ENCODE peak calls at places on chromosomes 6 and 20, in ten cellular contexts. One of them, this sample, is unnamed.

GRCh38 chr20:12056836-12057235 is 139.1 kb downstream of the BTBD3 start:
- DNase-seq in breast epithelium: no peak
- DNase-seq in suprapubic skin: no peak
- DNase-seq in body of pancreas: no peak
- DNase-seq in right lobe of liver: no peak
- DNase-seq in endothelial cell of umbilical vein: no peak
- DNase-seq in HCT116: no peak
- DNase-seq in GM12891: no peak
- DNase-seq in uterus: no peak
- DNase-seq in tibial nerve: no peak
- DNase-seq in this sample: peak

GRCh38 chr20:43994486-43995100 is 79.9 kb downstream of the TOX2 start:
- DNase-seq in breast epithelium: no peak
- DNase-seq in suprapubic skin: peak
- DNase-seq in uterus: no peak
- DNase-seq in endothelial cell of umbilical vein: no peak
- DNase-seq in body of pancreas: no peak
- DNase-seq in HCT116: no peak
- DNase-seq in right lobe of liver: no peak
- DNase-seq in GM12891: no peak
- DNase-seq in tibial nerve: no peak
- DNase-seq in this sample: no peak

GRCh38 chr6:89989742-89990141 is 95.5 kb downstream of the GJA10 start:
- DNase-seq in uterus: no peak
- DNase-seq in breast epithelium: peak
- DNase-seq in body of pancreas: no peak
- DNase-seq in endothelial cell of umbilical vein: no peak
- DNase-seq in GM12891: no peak
- DNase-seq in HCT116: no peak
- DNase-seq in suprapubic skin: no peak
- DNase-seq in tibial nerve: no peak
- DNase-seq in right lobe of liver: no peak
- DNase-seq in this sample: no peak

GRCh38 chr6:166586424-166587156 is at the start of gene RAMACL:
- DNase-seq in uterus: no peak
- DNase-seq in right lobe of liver: no peak
- DNase-seq in tibial nerve: no peak
- DNase-seq in breast epithelium: no peak
- DNase-seq in GM12891: peak
- DNase-seq in HCT116: peak
- DNase-seq in body of pancreas: peak
- DNase-seq in endothelial cell of umbilical vein: no peak
- DNase-seq in suprapubic skin: no peak
- DNase-seq in this sample: peak

GRCh38 chr6:73577605-73578160 is 56.9 kb upstream of the EEF1A1 start:
- DNase-seq in uterus: no peak
- DNase-seq in tibial nerve: no peak
- DNase-seq in breast epithelium: no peak
- DNase-seq in body of pancreas: no peak
- DNase-seq in HCT116: no peak
- DNase-seq in suprapubic skin: no peak
- DNase-seq in endothelial cell of umbilical vein: no peak
- DNase-seq in right lobe of liver: no peak
- DNase-seq in GM12891: no peak
- DNase-seq in this sample: no peak

GRCh38 chr6:164114656-164115055 is 700.1 kb downstream of the QKI start:
- DNase-seq in body of pancreas: no peak
- DNase-seq in tibial nerve: no peak
- DNase-seq in uterus: no peak
- DNase-seq in GM12891: no peak
- DNase-seq in right lobe of liver: no peak
- DNase-seq in suprapubic skin: no peak
- DNase-seq in endothelial cell of umbilical vein: no peak
- DNase-seq in breast epithelium: no peak
- DNase-seq in HCT116: no peak
- DNase-seq in this sample: no peak

GRCh38 chr6:135851442-135852271 is at the start of gene PDE7B:
- DNase-seq in breast epithelium: peak
- DNase-seq in tibial nerve: peak
- DNase-seq in uterus: peak
- DNase-seq in endothelial cell of umbilical vein: peak
- DNase-seq in right lobe of liver: peak
- DNase-seq in body of pancreas: peak
- DNase-seq in GM12891: peak
- DNase-seq in suprapubic skin: peak
- DNase-seq in HCT116: no peak
- DNase-seq in this sample: peak

GRCh38 chr20:23419657-23419994 is 1.7 kb downstream of the NAPB start:
- DNase-seq in suprapubic skin: no peak
- DNase-seq in breast epithelium: no peak
- DNase-seq in body of pancreas: no peak
- DNase-seq in uterus: no peak
- DNase-seq in tibial nerve: no peak
- DNase-seq in HCT116: no peak
- DNase-seq in endothelial cell of umbilical vein: no peak
- DNase-seq in right lobe of liver: no peak
- DNase-seq in GM12891: no peak
- DNase-seq in this sample: no peak

GRCh38 chr6:105564503-105564902 is 161.6 kb upstream of the PREP start:
- DNase-seq in tibial nerve: no peak
- DNase-seq in suprapubic skin: no peak
- DNase-seq in HCT116: no peak
- DNase-seq in GM12891: no peak
- DNase-seq in body of pancreas: no peak
- DNase-seq in endothelial cell of umbilical vein: no peak
- DNase-seq in right lobe of liver: no peak
- DNase-seq in breast epithelium: no peak
- DNase-seq in uterus: no peak
- DNase-seq in this sample: no peak

GRCh38 chr6:162099685-162100084 is 627.9 kb downstream of the PRKN start:
- DNase-seq in HCT116: peak
- DNase-seq in GM12891: no peak
- DNase-seq in uterus: no peak
- DNase-seq in suprapubic skin: no peak
- DNase-seq in body of pancreas: no peak
- DNase-seq in endothelial cell of umbilical vein: no peak
- DNase-seq in tibial nerve: no peak
- DNase-seq in right lobe of liver: peak
- DNase-seq in breast epithelium: no peak
- DNase-seq in this sample: peak

GRCh38 chr6:121285041-121285440 is 49.2 kb downstream of the TBC1D32 start:
- DNase-seq in HCT116: no peak
- DNase-seq in uterus: no peak
- DNase-seq in endothelial cell of umbilical vein: no peak
- DNase-seq in GM12891: no peak
- DNase-seq in right lobe of liver: no peak
- DNase-seq in suprapubic skin: no peak
- DNase-seq in body of pancreas: no peak
- DNase-seq in tibial nerve: no peak
- DNase-seq in breast epithelium: no peak
- DNase-seq in this sample: no peak

GRCh38 chr20:8360035-8360434 is 228.0 kb downstream of the PLCB1 start:
- DNase-seq in HCT116: no peak
- DNase-seq in breast epithelium: no peak
- DNase-seq in body of pancreas: no peak
- DNase-seq in uterus: no peak
- DNase-seq in GM12891: no peak
- DNase-seq in suprapubic skin: no peak
- DNase-seq in right lobe of liver: no peak
- DNase-seq in tibial nerve: no peak
- DNase-seq in endothelial cell of umbilical vein: no peak
- DNase-seq in this sample: no peak

GRCh38 chr6:43953794-43954310 is 173.4 kb downstream of the MRPL14 start:
- DNase-seq in HCT116: no peak
- DNase-seq in suprapubic skin: no peak
- DNase-seq in uterus: no peak
- DNase-seq in breast epithelium: no peak
- DNase-seq in right lobe of liver: peak
- DNase-seq in GM12891: no peak
- DNase-seq in body of pancreas: peak
- DNase-seq in endothelial cell of umbilical vein: no peak
- DNase-seq in tibial nerve: no peak
- DNase-seq in this sample: peak

DNA sequence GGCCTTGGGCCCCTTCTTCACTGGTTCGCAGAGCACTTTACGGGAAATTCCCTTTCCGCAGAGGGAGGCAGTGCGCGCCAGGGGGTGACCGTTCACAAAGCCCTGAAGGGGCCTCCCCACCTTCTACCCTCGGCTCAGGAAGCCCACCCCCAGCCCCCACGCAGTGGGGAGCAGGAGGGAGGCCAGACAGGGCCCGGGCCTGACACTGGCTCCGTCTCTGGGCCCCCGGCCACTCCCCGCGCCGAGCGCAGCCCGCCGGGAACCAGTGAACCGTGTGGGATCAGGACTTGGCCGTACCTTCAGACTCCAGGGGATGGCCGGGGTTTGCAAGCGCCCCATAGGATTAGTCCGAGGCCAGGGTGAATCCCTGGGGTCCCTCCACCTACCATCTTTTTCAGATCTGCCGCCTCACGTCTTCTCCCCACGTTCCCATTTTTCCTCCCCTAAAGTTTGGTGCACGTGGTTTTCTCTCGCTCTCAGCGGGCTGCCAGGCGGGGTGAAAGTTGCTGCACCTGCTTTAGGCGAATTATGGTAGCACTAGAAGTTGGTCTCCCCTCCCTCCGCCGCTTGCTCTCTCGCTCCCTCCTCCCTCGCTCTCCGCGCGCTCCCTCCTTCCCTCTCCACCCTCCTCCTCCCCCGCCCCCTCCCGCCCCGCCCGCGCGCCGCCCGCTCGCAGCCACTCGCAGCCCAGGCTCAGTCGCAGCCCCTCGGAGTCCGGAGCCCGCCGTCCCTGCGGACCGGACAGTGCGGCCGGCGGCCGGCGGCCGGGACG is at the start of gene FOXP4:
- DNase-seq in GM12891: peak
- DNase-seq in uterus: peak
- DNase-seq in suprapubic skin: peak
- DNase-seq in tibial nerve: peak
- DNase-seq in HCT116: peak
- DNase-seq in right lobe of liver: peak
- DNase-seq in body of pancreas: peak
- DNase-seq in breast epithelium: peak
- DNase-seq in endothelial cell of umbilical vein: peak
- DNase-seq in this sample: peak
- TF ChIP-seq POLR2A in GM12891: no peak
- TF ChIP-seq POLR2A in uterus: peak
- TF ChIP-seq POLR2A in suprapubic skin: no peak
- TF ChIP-seq POLR2A in tibial nerve: no peak
- TF ChIP-seq POLR2A in HCT116: no peak
- TF ChIP-seq POLR2A in right lobe of liver: no peak
- TF ChIP-seq POLR2A in body of pancreas: no peak
- TF ChIP-seq POLR2A in breast epithelium: no peak
- TF ChIP-seq POLR2A in endothelial cell of umbilical vein: no peak
- TF ChIP-seq POLR2A in this sample: no peak

GRCh38 chr6:31901953-31902643 is at the start of gene ZBTB12:
- DNase-seq in uterus: peak
- DNase-seq in suprapubic skin: peak
- DNase-seq in tibial nerve: peak
- DNase-seq in body of pancreas: peak
- DNase-seq in right lobe of liver: peak
- DNase-seq in endothelial cell of umbilical vein: peak
- DNase-seq in breast epithelium: peak
- DNase-seq in GM12891: peak
- DNase-seq in HCT116: peak
- DNase-seq in this sample: peak
- TF ChIP-seq POLR2A in uterus: peak
- TF ChIP-seq POLR2A in suprapubic skin: no peak
- TF ChIP-seq POLR2A in tibial nerve: no peak
- TF ChIP-seq POLR2A in body of pancreas: peak
- TF ChIP-seq POLR2A in right lobe of liver: peak
- TF ChIP-seq POLR2A in endothelial cell of umbilical vein: peak
- TF ChIP-seq POLR2A in breast epithelium: no peak
- TF ChIP-seq POLR2A in GM12891: no peak
- TF ChIP-seq POLR2A in HCT116: no peak
- TF ChIP-seq POLR2A in this sample: peak

GRCh38 chr6:150465610-150466009 is 96.8 kb downstream of the IYD start:
- DNase-seq in uterus: no peak
- DNase-seq in suprapubic skin: no peak
- DNase-seq in HCT116: no peak
- DNase-seq in GM12891: no peak
- DNase-seq in body of pancreas: no peak
- DNase-seq in breast epithelium: no peak
- DNase-seq in tibial nerve: no peak
- DNase-seq in right lobe of liver: no peak
- DNase-seq in endothelial cell of umbilical vein: no peak
- DNase-seq in this sample: no peak

GRCh38 chr6:150464966-150465365 is 96.2 kb downstream of the IYD start:
- DNase-seq in endothelial cell of umbilical vein: no peak
- DNase-seq in GM12891: no peak
- DNase-seq in tibial nerve: no peak
- DNase-seq in body of pancreas: no peak
- DNase-seq in breast epithelium: no peak
- DNase-seq in HCT116: no peak
- DNase-seq in right lobe of liver: no peak
- DNase-seq in uterus: no peak
- DNase-seq in suprapubic skin: no peak
- DNase-seq in this sample: no peak

GRCh38 chr6:150466196-150466595 is 97.4 kb downstream of the IYD start:
- DNase-seq in tibial nerve: no peak
- DNase-seq in uterus: no peak
- DNase-seq in suprapubic skin: no peak
- DNase-seq in GM12891: no peak
- DNase-seq in right lobe of liver: no peak
- DNase-seq in endothelial cell of umbilical vein: no peak
- DNase-seq in HCT116: no peak
- DNase-seq in body of pancreas: no peak
- DNase-seq in breast epithelium: no peak
- DNase-seq in this sample: no peak

DNA sequence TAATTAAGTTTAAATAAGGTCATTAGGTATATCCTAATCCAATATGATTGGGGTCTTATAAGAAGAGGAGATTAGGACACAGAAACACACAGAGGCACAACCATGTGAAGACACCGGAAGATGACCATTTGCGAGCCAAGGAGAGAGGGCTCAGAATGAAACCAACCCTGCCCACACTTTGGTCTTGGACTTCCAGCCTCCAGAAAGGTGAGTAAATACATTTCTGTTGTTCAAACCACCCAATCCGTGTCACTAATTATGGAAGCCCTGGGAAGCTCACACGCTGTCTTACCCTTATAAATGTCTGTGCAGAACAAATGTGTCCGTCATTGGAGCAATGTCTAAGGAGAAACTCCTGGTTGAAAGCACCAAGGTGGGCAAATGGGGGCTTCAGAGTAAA is 95.0 kb downstream of the IYD start:
- DNase-seq in right lobe of liver: no peak
- DNase-seq in body of pancreas: no peak
- DNase-seq in tibial nerve: no peak
- DNase-seq in breast epithelium: no peak
- DNase-seq in GM12891: no peak
- DNase-seq in HCT116: no peak
- DNase-seq in uterus: no peak
- DNase-seq in suprapubic skin: no peak
- DNase-seq in endothelial cell of umbilical vein: no peak
- DNase-seq in this sample: no peak
- TF ChIP-seq POLR2A in right lobe of liver: no peak
- TF ChIP-seq POLR2A in body of pancreas: no peak
- TF ChIP-seq POLR2A in tibial nerve: no peak
- TF ChIP-seq POLR2A in breast epithelium: no peak
- TF ChIP-seq POLR2A in GM12891: no peak
- TF ChIP-seq POLR2A in HCT116: no peak
- TF ChIP-seq POLR2A in uterus: no peak
- TF ChIP-seq POLR2A in suprapubic skin: no peak
- TF ChIP-seq POLR2A in endothelial cell of umbilical vein: no peak
- TF ChIP-seq POLR2A in this sample: no peak

GRCh38 chr20:58996226-58996611 is 10.8 kb downstream of the CTSZ start:
- DNase-seq in right lobe of liver: no peak
- DNase-seq in GM12891: no peak
- DNase-seq in tibial nerve: no peak
- DNase-seq in suprapubic skin: no peak
- DNase-seq in endothelial cell of umbilical vein: no peak
- DNase-seq in uterus: no peak
- DNase-seq in HCT116: no peak
- DNase-seq in body of pancreas: no peak
- DNase-seq in breast epithelium: no peak
- DNase-seq in this sample: no peak
- TF ChIP-seq POLR2A in right lobe of liver: no peak
- TF ChIP-seq POLR2A in GM12891: peak
- TF ChIP-seq POLR2A in tibial nerve: no peak
- TF ChIP-seq POLR2A in suprapubic skin: no peak
- TF ChIP-seq POLR2A in endothelial cell of umbilical vein: no peak
- TF ChIP-seq POLR2A in uterus: no peak
- TF ChIP-seq POLR2A in HCT116: no peak
- TF ChIP-seq POLR2A in body of pancreas: no peak
- TF ChIP-seq POLR2A in breast epithelium: no peak
- TF ChIP-seq POLR2A in this sample: no peak

This sample was measured in NB4.